ENCODE peak calls at places on chromosomes 16 and 17, in ten cellular contexts. I is naive thymus-derived CD4-positive, alpha-beta T cell; F is cardiac fibroblast; K is CD8-positive, alpha-beta T cell; B is NCI-H69; M is upper lobe of right lung; S is WTC11; U is NCI-H1930; Z is fibroblast of lung; V is HEK293T. P is an unnamed sample.

GRCh38 chr17:58786586-58787295 is 31.1 kb downstream of the PPM1E start:
- DNase-seq in Z (peak; percentile 89), M (no peak), U (no peak), I (no peak), V (no peak), F (peak; percentile 75), B (peak; percentile 60), K (no peak), S (no peak), P (no peak)

GRCh38 chr16:81158964-81159363 is 62.8 kb upstream of the GCSH start:
- DNase-seq in F (no peak), V (no peak), M (no peak), U (no peak), B (no peak), S (no peak), K (no peak), I (no peak), Z (no peak), P (no peak)

GRCh38 chr17:1532836-1533602 is 16.6 kb upstream of the INPP5K start:
- DNase-seq in U (peak; percentile 11), M (no peak), S (peak; percentile 75), K (peak; percentile 41), Z (peak; percentile 20), I (peak; percentile 32), B (peak; percentile 26), V (peak; percentile 44), F (peak; percentile 19), P (no peak)

GRCh38 chr17:5943232-5943631 is 126.9 kb upstream of the WSCD1 start:
- DNase-seq in B (no peak), M (no peak), I (no peak), U (no peak), K (no peak), V (no peak), Z (no peak), F (no peak), S (no peak), P (no peak)

GRCh38 chr17:63740464-63741181 is 976 bp downstream of the STRADA start:
- DNase-seq in B (peak; percentile 56), M (no peak), V (no peak), I (no peak), K (no peak), U (no peak), Z (no peak), F (peak; percentile 14), S (no peak), P (no peak)

GRCh38 chr16:57578521-57579360 is 36.3 kb downstream of the ADGRG5 start:
- DNase-seq in M (no peak), V (no peak), S (no peak), Z (no peak), I (no peak), U (no peak), B (no peak), F (no peak), K (no peak), P (peak; percentile 28)

GRCh38 chr17:74760404-74761105 is 12.1 kb downstream of the NHERF1 start:
- DNase-seq in U (no peak), M (no peak), I (no peak), Z (no peak), V (no peak), S (no peak), F (no peak), B (peak; percentile 22), K (no peak), P (no peak)

GRCh38 chr16:68452176-68452575 is 3.9 kb upstream of the SMPD3 start:
- DNase-seq in I (no peak), S (no peak), Z (no peak), M (no peak), F (peak; percentile 10), K (no peak), B (no peak), V (no peak), U (no peak), P (no peak)

GRCh38 chr16:16992986-16993783 is 477.6 kb downstream of the XYLT1 start:
- DNase-seq in I (no peak), Z (no peak), B (no peak), K (peak; percentile 32), U (no peak), S (no peak), M (no peak), F (no peak), V (no peak), P (peak; percentile 42)

GRCh38 chr16:81647527-81647926 is 131.6 kb upstream of the PLCG2 start:
- DNase-seq in I (no peak), V (no peak), K (no peak), F (peak; percentile 62), U (no peak), S (no peak), Z (peak; percentile 29), B (no peak), M (no peak), P (no peak)

GRCh38 chr16:12141556-12141955 is 165.0 kb downstream of the SNX29 start:
- DNase-seq in M (no peak), F (no peak), U (no peak), K (no peak), Z (no peak), S (no peak), V (no peak), I (no peak), B (no peak), P (no peak)

GRCh38 chr17:58032691-58033415 is 25.8 kb upstream of the SRSF1 start:
- DNase-seq in K (no peak), F (no peak), Z (no peak), V (no peak), B (no peak), S (no peak), I (no peak), U (no peak), M (no peak), P (no peak)

GRCh38 chr17:55440391-55440790 is 18.8 kb upstream of the MMD start:
- DNase-seq in V (no peak), K (no peak), I (no peak), U (no peak), B (no peak), Z (no peak), M (no peak), S (no peak), F (peak; percentile 20), P (no peak)